ENCODE peak calls at places on chromosomes 13 and 19, in four cellular contexts. One of them, this sample, is unnamed.

GRCh38 chr19:53994811-53995210 is 3.4 kb downstream of the CACNG6 start:
- DNase-seq in ascending aorta: no peak
- DNase-seq in upper lobe of right lung: no peak
- DNase-seq in IMR-90: peak; percentile 32
- DNase-seq in this sample: peak; percentile 41

GRCh38 chr13:48908381-48909087 is 67.2 kb upstream of the FNDC3A start:
- DNase-seq in ascending aorta: no peak
- DNase-seq in upper lobe of right lung: no peak
- DNase-seq in IMR-90: peak; percentile 37
- DNase-seq in this sample: peak; percentile 49

GRCh38 chr19:1847684-1848398 is 442 bp downstream of the REXO1 start:
- DNase-seq in ascending aorta: no peak
- DNase-seq in upper lobe of right lung: peak; percentile 79
- DNase-seq in IMR-90: peak; percentile 40
- DNase-seq in this sample: no peak

GRCh38 chr19:42032428-42032827 is 37.6 kb downstream of the GRIK5 start:
- DNase-seq in ascending aorta: no peak
- DNase-seq in upper lobe of right lung: no peak
- DNase-seq in IMR-90: no peak
- DNase-seq in this sample: no peak

GRCh38 chr13:93420887-93421286 is 194.3 kb downstream of the GPC6 start:
- DNase-seq in ascending aorta: no peak
- DNase-seq in upper lobe of right lung: no peak
- DNase-seq in IMR-90: no peak
- DNase-seq in this sample: no peak

GRCh38 chr13:27978301-27978968 is 9.3 kb upstream of the CDX2 start:
- DNase-seq in ascending aorta: no peak
- DNase-seq in upper lobe of right lung: peak; percentile 58
- DNase-seq in IMR-90: no peak
- DNase-seq in this sample: no peak

GRCh38 chr19:45451181-45451849 is 16.5 kb upstream of the FOSB start:
- DNase-seq in ascending aorta: no peak
- DNase-seq in upper lobe of right lung: no peak
- DNase-seq in IMR-90: peak; percentile 88
- DNase-seq in this sample: peak; percentile 85

GRCh38 chr19:3670796-3671679 is 29.2 kb downstream of the PIP5K1C start:
- DNase-seq in ascending aorta: peak; percentile 85
- DNase-seq in upper lobe of right lung: peak; percentile 75
- DNase-seq in IMR-90: peak; percentile 56
- DNase-seq in this sample: no peak

GRCh38 chr19:2619076-2619475 is 83.4 kb downstream of the GNG7 start:
- DNase-seq in ascending aorta: no peak
- DNase-seq in upper lobe of right lung: no peak
- DNase-seq in IMR-90: no peak
- DNase-seq in this sample: no peak

GRCh38 chr13:62085832-62086231 is 670.2 kb upstream of the PCDH20 start:
- DNase-seq in ascending aorta: no peak
- DNase-seq in upper lobe of right lung: no peak
- DNase-seq in IMR-90: no peak
- DNase-seq in this sample: no peak

GRCh38 chr19:9128171-9128570 is 1.4 kb upstream of the OR7G3 start:
- DNase-seq in ascending aorta: no peak
- DNase-seq in upper lobe of right lung: no peak
- DNase-seq in IMR-90: peak; percentile 4
- DNase-seq in this sample: peak; percentile 58

GRCh38 chr19:55212447-55212846 is 3.1 kb upstream of the PTPRH start:
- DNase-seq in ascending aorta: no peak
- DNase-seq in upper lobe of right lung: no peak
- DNase-seq in IMR-90: no peak
- DNase-seq in this sample: no peak

GRCh38 chr19:31099470-31100190 is 249.6 kb downstream of the TSHZ3 start:
- DNase-seq in ascending aorta: no peak
- DNase-seq in upper lobe of right lung: no peak
- DNase-seq in IMR-90: no peak
- DNase-seq in this sample: peak; percentile 39

GRCh38 chr19:30453768-30454167 is 81.6 kb downstream of the ZNF536 start:
- DNase-seq in ascending aorta: no peak
- DNase-seq in upper lobe of right lung: no peak
- DNase-seq in IMR-90: no peak
- DNase-seq in this sample: no peak

GRCh38 chr13:40233731-40234195 is 432.7 kb downstream of the FOXO1 start:
- DNase-seq in ascending aorta: no peak
- DNase-seq in upper lobe of right lung: no peak
- DNase-seq in IMR-90: no peak
- DNase-seq in this sample: peak; percentile 92

GRCh38 chr13:96900992-96901391 is 93.3 kb downstream of the OXGR1 start:
- DNase-seq in ascending aorta: no peak
- DNase-seq in upper lobe of right lung: no peak
- DNase-seq in IMR-90: no peak
- DNase-seq in this sample: no peak

GRCh38 chr13:48976677-48977625 is 1.2 kb downstream of the FNDC3A start:
- DNase-seq in ascending aorta: no peak
- DNase-seq in upper lobe of right lung: no peak
- DNase-seq in IMR-90: no peak
- DNase-seq in this sample: peak; percentile 55

GRCh38 chr13:45370922-45371406 is 30.0 kb upstream of the TPT1 start:
- DNase-seq in ascending aorta: no peak
- DNase-seq in upper lobe of right lung: peak; percentile 82
- DNase-seq in IMR-90: peak; percentile 84
- DNase-seq in this sample: no peak

GRCh38 chr19:6210721-6211600 is 68.8 kb downstream of the MLLT1 start:
- DNase-seq in ascending aorta: no peak
- DNase-seq in upper lobe of right lung: peak; percentile 61
- DNase-seq in IMR-90: no peak
- DNase-seq in this sample: no peak

GRCh38 chr13:104253063-104253680 is 1187.0 kb upstream of the SLC10A2 start:
- DNase-seq in ascending aorta: no peak
- DNase-seq in upper lobe of right lung: no peak
- DNase-seq in IMR-90: no peak
- DNase-seq in this sample: no peak

GRCh38 chr19:38735257-38735686 is 9.0 kb downstream of the CAPN12 start:
- DNase-seq in ascending aorta: no peak
- DNase-seq in upper lobe of right lung: peak; percentile 70
- DNase-seq in IMR-90: no peak
- DNase-seq in this sample: no peak

GRCh38 chr19:46697142-46697960 is 19.6 kb downstream of the PRKD2 start:
- DNase-seq in ascending aorta: no peak
- DNase-seq in upper lobe of right lung: peak; percentile 97
- DNase-seq in IMR-90: peak; percentile 49
- DNase-seq in this sample: peak; percentile 64

GRCh38 chr13:94305463-94305862 is 174.0 kb downstream of the DCT start:
- DNase-seq in ascending aorta: no peak
- DNase-seq in upper lobe of right lung: no peak
- DNase-seq in IMR-90: peak; percentile 90
- DNase-seq in this sample: peak; percentile 89

GRCh38 chr19:2491130-2491801 is 15.3 kb downstream of the GADD45B start:
- DNase-seq in ascending aorta: no peak
- DNase-seq in upper lobe of right lung: peak; percentile 96
- DNase-seq in IMR-90: peak; percentile 84
- DNase-seq in this sample: peak; percentile 82

GRCh38 chr19:4768934-4769777 is 22.4 kb upstream of the FEM1A start:
- DNase-seq in ascending aorta: no peak
- DNase-seq in upper lobe of right lung: peak; percentile 79
- DNase-seq in IMR-90: peak; percentile 82
- DNase-seq in this sample: peak; percentile 57
- H3K4me3 ChIP-seq in ascending aorta: no peak overlapping the region
- H3K4me3 ChIP-seq in upper lobe of right lung: no peak overlapping the region
- H3K4me3 ChIP-seq in IMR-90: no peak overlapping the region
- H3K4me3 ChIP-seq in this sample: no peak overlapping the region

DNA sequence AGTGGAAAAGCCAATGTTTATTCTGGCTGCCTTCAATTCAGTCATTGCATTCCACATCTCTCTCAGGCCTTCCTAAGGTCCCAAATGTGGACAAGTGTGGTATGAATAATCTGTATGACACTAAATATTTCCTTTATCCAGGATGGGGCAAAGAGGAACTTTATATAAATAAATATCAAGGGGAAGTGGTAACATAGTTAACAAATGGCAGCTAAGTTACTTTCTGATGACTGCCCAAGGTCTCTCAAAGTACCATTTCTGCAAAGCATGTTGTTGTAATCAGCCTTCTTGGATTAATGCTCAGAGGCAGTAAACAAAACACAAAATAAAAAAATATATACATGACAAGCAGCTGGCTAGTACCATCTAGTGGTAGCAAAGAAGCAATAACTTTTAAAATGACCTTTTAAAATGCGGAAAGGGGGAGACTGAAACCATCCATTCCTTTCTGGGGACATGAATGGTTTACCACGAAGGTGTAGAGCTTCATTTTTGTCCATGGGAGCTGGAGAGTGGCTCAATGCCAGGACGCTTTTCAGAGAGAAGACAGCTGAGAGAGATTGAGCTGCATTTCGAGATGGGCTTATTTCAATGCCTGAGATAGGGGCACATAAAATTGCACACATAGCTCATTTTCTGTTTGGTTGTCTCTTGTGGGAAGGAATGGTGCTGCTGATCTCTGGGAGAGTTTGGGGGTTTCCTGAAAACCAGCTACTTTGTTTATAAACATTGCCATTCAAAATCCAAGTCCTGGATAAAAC is 259.2 kb downstream of the RFC3 start:
- DNase-seq in ascending aorta: no peak
- DNase-seq in upper lobe of right lung: no peak
- DNase-seq in IMR-90: peak; percentile 1
- DNase-seq in this sample: peak; percentile 26
- TF ChIP-seq CTCF in ascending aorta: no peak
- TF ChIP-seq CTCF in upper lobe of right lung: peak; percentile 43
- TF ChIP-seq CTCF in IMR-90: peak; percentile 51
- TF ChIP-seq CTCF in this sample: peak; percentile 48

GRCh38 chr13:57552441-57552840 is 79.1 kb upstream of the PCDH17 start:
- DNase-seq in ascending aorta: no peak
- DNase-seq in upper lobe of right lung: no peak
- DNase-seq in IMR-90: no peak
- DNase-seq in this sample: no peak
- H3K4me3 ChIP-seq in ascending aorta: no peak overlapping the region
- H3K4me3 ChIP-seq in upper lobe of right lung: no peak overlapping the region
- H3K4me3 ChIP-seq in IMR-90: no peak overlapping the region
- H3K4me3 ChIP-seq in this sample: no peak overlapping the region

DNA sequence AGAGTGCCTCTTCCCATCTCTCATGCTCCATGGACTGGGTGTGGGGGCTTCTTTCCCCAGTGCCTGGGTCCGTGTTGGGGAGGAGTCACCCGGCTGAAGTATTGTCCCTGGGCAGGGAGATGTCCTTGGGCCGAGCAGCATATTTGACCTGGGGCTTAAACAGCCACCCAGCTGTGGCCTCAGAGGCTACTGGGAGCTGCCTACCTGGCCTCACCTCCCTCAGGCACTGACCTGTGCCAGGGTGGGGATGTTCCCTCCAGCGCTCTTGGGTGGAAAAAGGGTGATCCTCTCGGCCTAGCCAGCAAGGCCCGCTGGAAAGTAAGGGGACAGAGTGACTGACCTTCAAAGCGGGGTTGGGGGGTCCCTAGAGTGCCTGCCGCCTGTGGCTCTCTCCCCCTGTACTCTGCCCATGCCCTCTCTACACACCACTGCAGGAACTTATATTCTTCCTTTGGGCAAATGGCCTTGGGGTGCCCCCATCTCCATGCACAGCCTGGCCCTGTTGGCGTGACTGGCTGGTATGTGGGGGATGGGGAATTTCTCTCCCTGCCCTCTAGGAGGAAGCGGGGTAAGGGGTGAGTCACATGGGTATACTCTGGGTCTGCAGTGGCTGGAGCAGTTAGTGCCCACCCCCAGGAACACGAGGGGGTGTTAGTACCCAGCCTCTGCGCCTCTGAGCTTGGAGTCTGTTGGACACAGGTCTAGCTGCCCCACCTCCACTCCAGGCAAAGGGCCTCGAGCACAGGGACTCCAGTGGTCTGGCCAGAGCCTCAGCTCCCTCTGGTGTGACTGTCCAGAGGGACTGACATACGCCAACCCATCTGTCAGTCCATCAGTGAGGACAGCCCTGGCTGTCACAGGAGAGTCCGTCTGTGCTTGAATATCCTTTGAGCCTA is 66.3 kb downstream of the CHST8 start:
- DNase-seq in ascending aorta: no peak
- DNase-seq in upper lobe of right lung: peak; percentile 57
- DNase-seq in IMR-90: no peak
- DNase-seq in this sample: no peak
- TF ChIP-seq CTCF in ascending aorta: no peak
- TF ChIP-seq CTCF in upper lobe of right lung: no peak
- TF ChIP-seq CTCF in IMR-90: no peak
- TF ChIP-seq CTCF in this sample: no peak

GRCh38 chr19:50332014-50332263 is 2.8 kb upstream of the KCNC3 start:
- DNase-seq in ascending aorta: no peak
- DNase-seq in upper lobe of right lung: peak; percentile 62
- DNase-seq in IMR-90: no peak
- DNase-seq in this sample: no peak
- H3K4me3 ChIP-seq in ascending aorta: no peak overlapping the region
- H3K4me3 ChIP-seq in upper lobe of right lung: peak overlapping the region; percentile 59
- H3K4me3 ChIP-seq in IMR-90: no peak overlapping the region
- H3K4me3 ChIP-seq in this sample: no peak overlapping the region

DNA sequence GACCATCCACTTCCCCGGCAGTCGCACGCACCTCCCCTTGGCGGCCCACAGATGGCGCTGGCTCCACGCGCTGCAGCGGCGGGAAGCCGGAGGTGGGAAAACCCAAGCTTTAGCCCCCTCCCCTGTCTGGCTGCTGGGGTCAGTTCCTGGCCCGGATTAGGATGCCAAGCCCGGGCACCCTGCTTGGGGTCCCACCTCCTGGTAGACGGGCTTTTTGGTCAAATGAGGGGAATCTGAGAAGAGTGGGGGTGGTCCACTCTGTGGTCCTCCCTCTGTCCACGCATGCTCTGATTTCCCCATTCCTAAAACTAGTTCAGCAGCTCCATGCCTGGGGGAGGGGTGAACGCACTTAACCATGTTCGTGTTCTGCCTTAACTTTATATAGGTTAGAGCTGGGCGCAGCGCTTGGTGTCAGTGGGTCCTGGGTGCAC is 8.1 kb upstream of the ADGRE2 start:
- DNase-seq in ascending aorta: no peak
- DNase-seq in upper lobe of right lung: no peak
- DNase-seq in IMR-90: no peak
- DNase-seq in this sample: no peak
- TF ChIP-seq CTCF in ascending aorta: no peak
- TF ChIP-seq CTCF in upper lobe of right lung: peak; percentile 59
- TF ChIP-seq CTCF in IMR-90: peak; percentile 27
- TF ChIP-seq CTCF in this sample: peak; percentile 46

GRCh38 chr13:26219726-26220125 is 2.4 kb downstream of the RNF6 start:
- DNase-seq in ascending aorta: no peak
- DNase-seq in upper lobe of right lung: no peak
- DNase-seq in IMR-90: peak; percentile 29
- DNase-seq in this sample: peak; percentile 32

GRCh38 chr13:26222523-26223046 is 471 bp upstream of the RNF6 start:
- DNase-seq in ascending aorta: no peak
- DNase-seq in upper lobe of right lung: no peak
- DNase-seq in IMR-90: no peak
- DNase-seq in this sample: no peak

GRCh38 chr13:26221399-26221720 is 754 bp downstream of the RNF6 start:
- DNase-seq in ascending aorta: no peak
- DNase-seq in upper lobe of right lung: no peak
- DNase-seq in IMR-90: no peak
- DNase-seq in this sample: no peak

GRCh38 chr13:26221721-26222522 is at the start of gene RNF6:
- DNase-seq in ascending aorta: peak; percentile 91
- DNase-seq in upper lobe of right lung: peak; percentile 93
- DNase-seq in IMR-90: peak; percentile 99
- DNase-seq in this sample: peak; percentile 96

GRCh38 chr13:26220575-26220974 is 1.5 kb downstream of the RNF6 start:
- DNase-seq in ascending aorta: no peak
- DNase-seq in upper lobe of right lung: no peak
- DNase-seq in IMR-90: peak; percentile 68
- DNase-seq in this sample: peak; percentile 81
- H3K4me3 ChIP-seq in ascending aorta: peak overlapping the region; percentile 75
- H3K4me3 ChIP-seq in upper lobe of right lung: peak overlapping the region; percentile 95
- H3K4me3 ChIP-seq in IMR-90: no peak overlapping the region
- H3K4me3 ChIP-seq in this sample: peak overlapping the region; percentile 99